ENCODE peak calls at places on chromosome X, in six cellular contexts. One of them, this sample, is unnamed.

GRCh38 chrX:17549005-17549685 is 174.1 kb downstream of the NHS start:
- DNase-seq in mesendoderm: no peak
- DNase-seq in right atrium auricular region: no peak
- DNase-seq in neural progenitor cell: peak; percentile 23
- DNase-seq in lung: no peak
- DNase-seq in aorta: no peak
- DNase-seq in this sample: no peak

GRCh38 chrX:43963726-43964125 is 9.5 kb downstream of the NDP start:
- DNase-seq in lung: no peak
- DNase-seq in neural progenitor cell: no peak
- DNase-seq in mesendoderm: no peak
- DNase-seq in right atrium auricular region: no peak
- DNase-seq in aorta: no peak
- DNase-seq in this sample: no peak

GRCh38 chrX:9816094-9816700 is 30.0 kb downstream of the SHROOM2 start:
- DNase-seq in mesendoderm: no peak
- DNase-seq in neural progenitor cell: no peak
- DNase-seq in aorta: no peak
- DNase-seq in lung: no peak
- DNase-seq in right atrium auricular region: no peak
- DNase-seq in this sample: no peak

GRCh38 chrX:80576267-80576666 is 156.0 kb downstream of the TENT5D start:
- DNase-seq in lung: no peak
- DNase-seq in right atrium auricular region: no peak
- DNase-seq in mesendoderm: peak; percentile 1
- DNase-seq in aorta: no peak
- DNase-seq in neural progenitor cell: no peak
- DNase-seq in this sample: no peak

GRCh38 chrX:133365886-133366611 is 49.2 kb downstream of the GPC4 start:
- DNase-seq in lung: no peak
- DNase-seq in aorta: no peak
- DNase-seq in right atrium auricular region: no peak
- DNase-seq in neural progenitor cell: no peak
- DNase-seq in mesendoderm: peak; percentile 39
- DNase-seq in this sample: no peak

GRCh38 chrX:50971390-50971789 is 60.9 kb downstream of the BMP15 start:
- DNase-seq in right atrium auricular region: no peak
- DNase-seq in aorta: no peak
- DNase-seq in mesendoderm: no peak
- DNase-seq in lung: no peak
- DNase-seq in neural progenitor cell: no peak
- DNase-seq in this sample: peak; percentile 12

GRCh38 chrX:21955398-21956189 is 15.1 kb downstream of the SMS start:
- DNase-seq in neural progenitor cell: no peak
- DNase-seq in aorta: no peak
- DNase-seq in right atrium auricular region: no peak
- DNase-seq in mesendoderm: no peak
- DNase-seq in lung: no peak
- DNase-seq in this sample: no peak

GRCh38 chrX:147522986-147523385 is 388.7 kb upstream of the FMR1 start:
- DNase-seq in neural progenitor cell: no peak
- DNase-seq in right atrium auricular region: no peak
- DNase-seq in lung: no peak
- DNase-seq in mesendoderm: no peak
- DNase-seq in aorta: no peak
- DNase-seq in this sample: no peak

GRCh38 chrX:142819461-142819860 is 206.3 kb upstream of the SPANXN4 start:
- DNase-seq in aorta: no peak
- DNase-seq in lung: no peak
- DNase-seq in neural progenitor cell: no peak
- DNase-seq in right atrium auricular region: no peak
- DNase-seq in mesendoderm: no peak
- DNase-seq in this sample: no peak

GRCh38 chrX:130055103-130055502 is 55.2 kb downstream of the ELF4 start:
- DNase-seq in mesendoderm: peak; percentile 77
- DNase-seq in right atrium auricular region: peak; percentile 63
- DNase-seq in aorta: peak; percentile 66
- DNase-seq in neural progenitor cell: no peak
- DNase-seq in lung: no peak
- DNase-seq in this sample: no peak

GRCh38 chrX:107429090-107429489 is 20.4 kb upstream of the FRMPD3 start:
- DNase-seq in lung: no peak
- DNase-seq in aorta: no peak
- DNase-seq in mesendoderm: peak; percentile 51
- DNase-seq in right atrium auricular region: no peak
- DNase-seq in neural progenitor cell: peak; percentile 13
- DNase-seq in this sample: no peak

GRCh38 chrX:122880952-122881351 is 303.1 kb upstream of the GRIA3 start:
- DNase-seq in mesendoderm: peak; percentile 25
- DNase-seq in aorta: no peak
- DNase-seq in neural progenitor cell: no peak
- DNase-seq in right atrium auricular region: no peak
- DNase-seq in lung: no peak
- DNase-seq in this sample: no peak

GRCh38 chrX:45954026-45954425 is 591.2 kb downstream of the ZNF674 start:
- DNase-seq in mesendoderm: no peak
- DNase-seq in right atrium auricular region: no peak
- DNase-seq in lung: no peak
- DNase-seq in aorta: no peak
- DNase-seq in neural progenitor cell: no peak
- DNase-seq in this sample: no peak

GRCh38 chrX:15416133-15416993 is 32.1 kb upstream of the VEGFD start:
- DNase-seq in mesendoderm: peak; percentile 41
- DNase-seq in right atrium auricular region: no peak
- DNase-seq in lung: no peak
- DNase-seq in neural progenitor cell: no peak
- DNase-seq in aorta: no peak
- DNase-seq in this sample: no peak

GRCh38 chrX:39975094-39975865 is 122.5 kb downstream of the BCOR start:
- DNase-seq in mesendoderm: peak; percentile 36
- DNase-seq in lung: no peak
- DNase-seq in aorta: no peak
- DNase-seq in neural progenitor cell: no peak
- DNase-seq in right atrium auricular region: no peak
- DNase-seq in this sample: peak; percentile 85

GRCh38 chrX:1524874-1525582 is 12.0 kb downstream of the P2RY8 start:
- DNase-seq in mesendoderm: no peak
- DNase-seq in right atrium auricular region: peak; percentile 30
- DNase-seq in aorta: no peak
- DNase-seq in neural progenitor cell: no peak
- DNase-seq in lung: no peak
- DNase-seq in this sample: no peak

GRCh38 chrX:48508400-48509244 is at the start of gene PORCN:
- DNase-seq in mesendoderm: peak; percentile 65
- DNase-seq in aorta: peak; percentile 86
- DNase-seq in lung: peak; percentile 84
- DNase-seq in right atrium auricular region: peak; percentile 79
- DNase-seq in neural progenitor cell: peak; percentile 84
- DNase-seq in this sample: no peak

GRCh38 chrX:100995469-100995868 is 26.0 kb downstream of the ARL13A start:
- DNase-seq in right atrium auricular region: no peak
- DNase-seq in lung: no peak
- DNase-seq in neural progenitor cell: no peak
- DNase-seq in aorta: no peak
- DNase-seq in mesendoderm: no peak
- DNase-seq in this sample: peak; percentile 41

GRCh38 chrX:134599173-134599914 is 58.9 kb downstream of the PLAC1 start:
- DNase-seq in lung: no peak
- DNase-seq in mesendoderm: no peak
- DNase-seq in aorta: no peak
- DNase-seq in neural progenitor cell: no peak
- DNase-seq in right atrium auricular region: no peak
- DNase-seq in this sample: no peak

GRCh38 chrX:133655262-133655913 is 240.1 kb upstream of the GPC4 start:
- DNase-seq in mesendoderm: no peak
- DNase-seq in neural progenitor cell: no peak
- DNase-seq in aorta: no peak
- DNase-seq in lung: no peak
- DNase-seq in right atrium auricular region: no peak
- DNase-seq in this sample: no peak

GRCh38 chrX:20383487-20383886 is 116.8 kb upstream of the RPS6KA3 start:
- DNase-seq in right atrium auricular region: no peak
- DNase-seq in mesendoderm: no peak
- DNase-seq in aorta: no peak
- DNase-seq in lung: no peak
- DNase-seq in neural progenitor cell: no peak
- DNase-seq in this sample: no peak

GRCh38 chrX:17377795-17378194 is 2.8 kb downstream of the NHS start:
- DNase-seq in right atrium auricular region: no peak
- DNase-seq in lung: no peak
- DNase-seq in aorta: no peak
- DNase-seq in mesendoderm: peak; percentile 14
- DNase-seq in neural progenitor cell: peak; percentile 2
- DNase-seq in this sample: no peak

GRCh38 chrX:6694977-6695376 is 160.1 kb upstream of the VCX3A start:
- DNase-seq in mesendoderm: no peak
- DNase-seq in aorta: no peak
- DNase-seq in right atrium auricular region: no peak
- DNase-seq in neural progenitor cell: no peak
- DNase-seq in lung: no peak
- DNase-seq in this sample: no peak

GRCh38 chrX:83160096-83160495 is 348.0 kb upstream of the POU3F4 start:
- DNase-seq in right atrium auricular region: no peak
- DNase-seq in aorta: no peak
- DNase-seq in lung: no peak
- DNase-seq in mesendoderm: peak; percentile 86
- DNase-seq in neural progenitor cell: no peak
- DNase-seq in this sample: no peak

GRCh38 chrX:99603076-99603814 is 806.8 kb downstream of the PCDH19 start:
- DNase-seq in aorta: no peak
- DNase-seq in right atrium auricular region: no peak
- DNase-seq in mesendoderm: peak; percentile 2
- DNase-seq in lung: no peak
- DNase-seq in neural progenitor cell: peak; percentile 10
- DNase-seq in this sample: no peak
- H3K27ac ChIP-seq in aorta: no peak overlapping the region
- H3K27ac ChIP-seq in right atrium auricular region: no peak overlapping the region
- H3K27ac ChIP-seq in mesendoderm: no peak overlapping the region
- H3K27ac ChIP-seq in lung: no peak overlapping the region
- H3K27ac ChIP-seq in neural progenitor cell: no peak overlapping the region
- H3K27ac ChIP-seq in this sample: no peak overlapping the region

GRCh38 chrX:24426340-24426913 is 38.7 kb upstream of the PDK3 start:
- DNase-seq in mesendoderm: peak; percentile 27
- DNase-seq in lung: no peak
- DNase-seq in right atrium auricular region: no peak
- DNase-seq in aorta: no peak
- DNase-seq in neural progenitor cell: peak; percentile 25
- DNase-seq in this sample: no peak
- H3K27ac ChIP-seq in mesendoderm: no peak overlapping the region
- H3K27ac ChIP-seq in lung: no peak overlapping the region
- H3K27ac ChIP-seq in right atrium auricular region: no peak overlapping the region
- H3K27ac ChIP-seq in aorta: peak overlapping the region; percentile 85
- H3K27ac ChIP-seq in neural progenitor cell: no peak overlapping the region
- H3K27ac ChIP-seq in this sample: no peak overlapping the region

DNA sequence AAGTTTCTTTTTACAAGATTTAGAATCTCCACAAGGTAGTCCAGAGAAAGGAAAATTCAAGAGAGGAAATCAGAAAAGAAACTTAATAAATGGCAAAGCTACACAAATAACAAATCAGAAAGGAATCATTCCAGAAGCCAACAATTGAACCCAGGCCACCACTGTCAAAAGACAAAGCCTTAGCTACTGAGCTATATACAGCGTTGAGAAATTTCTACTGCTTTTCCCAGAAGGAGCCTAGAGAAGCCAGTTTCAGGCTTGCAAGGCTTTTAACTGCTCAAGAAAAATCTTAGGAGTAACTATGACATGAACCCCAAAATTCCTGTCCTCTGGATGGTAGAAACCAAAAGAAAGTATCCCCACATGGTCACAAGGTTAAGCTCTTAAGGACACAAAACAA is 129.0 kb downstream of the DMD start:
- DNase-seq in aorta: no peak
- DNase-seq in right atrium auricular region: no peak
- DNase-seq in mesendoderm: no peak
- DNase-seq in lung: no peak
- DNase-seq in neural progenitor cell: no peak
- DNase-seq in this sample: no peak
- H3K27ac ChIP-seq in aorta: no peak overlapping the region
- H3K27ac ChIP-seq in right atrium auricular region: no peak overlapping the region
- H3K27ac ChIP-seq in mesendoderm: no peak overlapping the region
- H3K27ac ChIP-seq in lung: no peak overlapping the region
- H3K27ac ChIP-seq in neural progenitor cell: no peak overlapping the region
- H3K27ac ChIP-seq in this sample: no peak overlapping the region

DNA sequence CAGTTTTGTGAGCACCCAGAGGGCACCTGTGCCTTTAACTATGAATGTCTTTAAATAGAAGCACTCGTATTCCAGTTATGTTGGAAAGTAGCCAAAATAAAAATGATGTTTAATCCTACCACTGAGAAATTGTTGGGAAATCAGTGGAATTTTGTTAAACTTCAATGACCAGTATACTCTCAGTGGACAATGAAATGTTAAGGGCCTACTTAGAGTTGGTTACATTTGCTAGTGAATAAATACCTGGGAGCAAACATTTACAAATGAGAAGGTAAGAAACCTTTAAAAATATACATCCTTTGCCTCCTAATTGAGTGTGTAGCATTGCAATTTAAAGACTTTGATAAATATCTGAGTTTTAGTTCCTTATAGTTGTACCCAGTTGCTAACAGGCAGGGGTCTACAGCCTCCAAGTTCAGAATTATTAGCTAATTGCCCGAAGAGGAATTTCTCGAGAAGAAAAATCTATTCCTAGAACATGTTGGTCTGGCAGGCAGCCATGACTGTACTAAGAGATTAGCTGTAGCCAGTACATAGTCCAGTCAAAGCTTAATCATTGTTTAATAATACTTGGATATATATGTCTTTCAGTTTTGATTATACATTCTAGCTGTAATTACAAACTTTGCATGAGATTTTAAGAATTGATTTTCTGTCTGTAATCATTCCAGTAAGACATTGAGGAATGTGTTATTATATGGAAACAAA is 93.2 kb downstream of the IL1RAPL2 start:
- DNase-seq in aorta: peak; percentile 43
- DNase-seq in right atrium auricular region: no peak
- DNase-seq in neural progenitor cell: no peak
- DNase-seq in mesendoderm: no peak
- DNase-seq in lung: peak; percentile 37
- DNase-seq in this sample: no peak
- H3K27ac ChIP-seq in aorta: no peak overlapping the region
- H3K27ac ChIP-seq in right atrium auricular region: no peak overlapping the region
- H3K27ac ChIP-seq in neural progenitor cell: no peak overlapping the region
- H3K27ac ChIP-seq in mesendoderm: no peak overlapping the region
- H3K27ac ChIP-seq in lung: no peak overlapping the region
- H3K27ac ChIP-seq in this sample: no peak overlapping the region

DNA sequence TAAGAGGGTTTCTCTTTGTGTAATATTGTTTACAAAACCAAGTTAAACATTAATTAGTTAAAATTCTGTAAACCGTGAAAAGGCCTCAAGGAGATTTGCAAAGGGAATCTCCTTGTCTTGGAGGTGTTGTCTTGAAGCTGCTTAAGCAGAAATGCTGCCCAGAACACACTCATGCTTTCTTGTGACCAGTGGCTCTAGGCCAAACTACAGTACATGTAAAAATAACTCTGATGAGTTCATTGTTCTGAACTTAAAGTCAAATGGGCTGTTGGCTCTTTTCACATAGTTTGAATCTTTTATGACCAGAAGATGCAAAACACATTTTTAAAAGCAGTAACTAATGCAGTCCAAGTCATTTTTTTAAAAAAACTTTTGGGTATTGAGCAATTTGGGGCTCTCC is 112.5 kb upstream of the ATXN3L start:
- DNase-seq in right atrium auricular region: no peak
- DNase-seq in lung: no peak
- DNase-seq in aorta: peak; percentile 51
- DNase-seq in neural progenitor cell: no peak
- DNase-seq in mesendoderm: no peak
- DNase-seq in this sample: no peak
- H3K27ac ChIP-seq in right atrium auricular region: peak overlapping the region; percentile 46
- H3K27ac ChIP-seq in lung: peak overlapping the region; percentile 70
- H3K27ac ChIP-seq in aorta: no peak overlapping the region
- H3K27ac ChIP-seq in neural progenitor cell: no peak overlapping the region
- H3K27ac ChIP-seq in mesendoderm: no peak overlapping the region
- H3K27ac ChIP-seq in this sample: no peak overlapping the region